ENCODE peak calls at places on chromosomes 3 and 15, in five cellular contexts. B is NCI-H2171 treated with DMSO at 0.1 percent for 48 hours; G is bronchial epithelial cell; X is stimulated activated CD8-positive, alpha-beta memory T cell treated with anti-CD3 and anti-CD28 coated beads, Interleukin-15, amount 100 ng/mL, for 4 hours; D is AG09319. N is an unnamed sample.

GRCh38 chr3:171345112-171345843 is 114.9 kb downstream of the TNIK start:
- DNase-seq in B (no peak), G (no peak), X (no peak), D (no peak), N (no peak)

GRCh38 chr3:71421820-71422566 is 161.5 kb downstream of the FOXP1 start:
- DNase-seq in B (no peak), G (no peak), X (no peak), D (no peak), N (no peak)

GRCh38 chr15:38885001-38885400 is 320.4 kb upstream of the RASGRP1 start:
- DNase-seq in B (no peak), G (no peak), X (no peak), D (no peak), N (no peak)

GRCh38 chr3:147392083-147392916 is 14.0 kb downstream of the ZIC4 start:
- DNase-seq in B (no peak), G (no peak), X (no peak), D (no peak), N (no peak)

GRCh38 chr15:40106203-40107161 is 2.2 kb downstream of the BMF start:
- DNase-seq in B (no peak), G (peak), X (no peak), D (no peak), N (peak)

GRCh38 chr3:59185586-59186381 is 136.0 kb upstream of the CFAP20DC start:
- DNase-seq in B (peak), G (peak), X (no peak), D (peak), N (no peak)

GRCh38 chr3:151382671-151383070 is 1.9 kb downstream of the P2RY12 start:
- DNase-seq in B (no peak), G (no peak), X (no peak), D (no peak), N (no peak)

GRCh38 chr3:5115506-5116162 is 6.5 kb upstream of the ARL8B start:
- DNase-seq in B (no peak), G (no peak), X (no peak), D (no peak), N (no peak)

N was measured in adrenal gland.